ENCODE peak calls at places on chromosomes 2 and 18, in nine cellular contexts. P is A549, T is ovary, Z is K562, R is GM12878, B is transverse colon, M is stomach, H is upper lobe of left lung, J is tibial nerve. S is an unnamed sample.
A peak's percentile ranks its signal among the peaks of the same experiment; 100 is the strongest.

GRCh38 chr2:184192664-184193063 is 405.7 kb upstream of the ZNF804A start:
- DNase-seq in P (no peak), T (no peak), Z (no peak), R (no peak), B (no peak), M (no peak), H (no peak), J (no peak), S (no peak)

GRCh38 chr18:57627488-57627887 is 5.9 kb upstream of the NARS1 start:
- DNase-seq in P (no peak), T (no peak), Z (no peak), R (no peak), B (no peak), M (no peak), H (no peak), J (no peak), S (no peak)

GRCh38 chr2:190862591-190862991 is 18.0 kb upstream of the GLS start:
- DNase-seq in P (no peak), T (no peak), Z (no peak), R (no peak), B (no peak), M (no peak), H (no peak), J (no peak), S (no peak)

GRCh38 chr2:95053543-95053942 is 28.0 kb downstream of the MAL start:
- DNase-seq in P (no peak), T (no peak), Z (no peak), R (no peak), B (no peak), M (no peak), H (no peak), J (no peak), S (peak; percentile 56)

GRCh38 chr18:38709122-38709521 is 1143.5 kb upstream of the CELF4 start:
- DNase-seq in P (no peak), T (no peak), Z (no peak), R (no peak), B (no peak), M (no peak), H (no peak), J (no peak), S (no peak)

GRCh38 chr2:132776271-132776670 is 106.3 kb upstream of the LYPD1 start:
- DNase-seq in P (no peak), T (no peak), Z (no peak), R (no peak), B (no peak), M (no peak), H (no peak), J (no peak), S (no peak)

GRCh38 chr2:74383254-74383653 is 3.1 kb upstream of the DCTN1 start:
- DNase-seq in P (no peak), T (no peak), Z (no peak), R (no peak), B (no peak), M (no peak), H (peak; percentile 20), J (no peak), S (no peak)

GRCh38 chr18:79531386-79531785 is 135.7 kb downstream of the NFATC1 start:
- DNase-seq in P (no peak), T (no peak), Z (no peak), R (no peak), B (peak; percentile 3), M (no peak), H (peak; percentile 14), J (peak; percentile 10), S (peak; percentile 62)

GRCh38 chr2:111659361-111660281 is 224.4 kb downstream of the ANAPC1 start:
- DNase-seq in P (peak; percentile 60), T (no peak), Z (no peak), R (no peak), B (peak; percentile 65), M (peak; percentile 72), H (peak; percentile 93), J (peak; percentile 70), S (peak; percentile 88)

GRCh38 chr2:216934151-216934550 is 74.3 kb upstream of the TNP1 start:
- DNase-seq in P (no peak), T (peak; percentile 67), Z (no peak), R (no peak), B (no peak), M (no peak), H (no peak), J (no peak), S (no peak)

GRCh38 chr2:216934623-216935022 is 74.8 kb upstream of the TNP1 start:
- DNase-seq in P (no peak), T (peak; percentile 59), Z (no peak), R (no peak), B (no peak), M (no peak), H (no peak), J (no peak), S (no peak)

GRCh38 chr2:216930716-216931115 is 70.9 kb upstream of the TNP1 start:
- DNase-seq in P (no peak), T (no peak), Z (no peak), R (no peak), B (no peak), M (no peak), H (no peak), J (no peak), S (no peak)

GRCh38 chr2:216932806-216933579 is 73.1 kb upstream of the TNP1 start:
- DNase-seq in P (no peak), T (no peak), Z (no peak), R (no peak), B (no peak), M (no peak), H (no peak), J (no peak), S (no peak)

GRCh38 chr2:216932113-216932512 is 72.2 kb upstream of the TNP1 start:
- DNase-seq in P (no peak), T (no peak), Z (no peak), R (no peak), B (no peak), M (no peak), H (no peak), J (no peak), S (no peak)
- TF ChIP-seq POLR2A in P (no peak), T (no peak), Z (peak; percentile 69), R (no peak), B (no peak), M (no peak), H (no peak), J (no peak), S (no peak)

DNA sequence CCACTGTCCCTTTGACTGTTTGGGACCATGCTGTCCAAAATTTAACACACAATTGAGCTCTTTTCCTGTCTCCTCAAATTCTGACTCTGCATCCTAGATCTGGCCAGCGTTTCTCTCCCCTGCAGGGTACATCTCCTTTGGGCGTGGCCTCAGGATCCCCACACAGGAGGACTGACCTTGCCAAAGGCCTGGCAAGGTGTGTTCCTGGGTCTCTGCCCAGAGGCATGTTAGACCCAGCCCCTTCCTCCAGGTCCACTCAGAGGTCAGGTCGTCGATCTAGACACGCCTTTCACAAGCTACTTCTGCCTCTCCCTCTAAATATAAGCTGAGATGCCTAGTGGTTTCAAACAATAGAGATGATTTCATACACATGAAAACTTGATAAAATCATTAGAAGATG is 45.4 kb upstream of the SMIM21 start:
- DNase-seq in P (no peak), T (no peak), Z (no peak), R (no peak), B (no peak), M (no peak), H (no peak), J (no peak), S (no peak)
- H3K27ac ChIP-seq in P (no peak overlapping the region), T (no peak overlapping the region), Z (no peak overlapping the region), R (no peak overlapping the region), B (no peak overlapping the region), M (no peak overlapping the region), H (no peak overlapping the region), J (no peak overlapping the region), S (peak overlapping the region; percentile 22)

DNA sequence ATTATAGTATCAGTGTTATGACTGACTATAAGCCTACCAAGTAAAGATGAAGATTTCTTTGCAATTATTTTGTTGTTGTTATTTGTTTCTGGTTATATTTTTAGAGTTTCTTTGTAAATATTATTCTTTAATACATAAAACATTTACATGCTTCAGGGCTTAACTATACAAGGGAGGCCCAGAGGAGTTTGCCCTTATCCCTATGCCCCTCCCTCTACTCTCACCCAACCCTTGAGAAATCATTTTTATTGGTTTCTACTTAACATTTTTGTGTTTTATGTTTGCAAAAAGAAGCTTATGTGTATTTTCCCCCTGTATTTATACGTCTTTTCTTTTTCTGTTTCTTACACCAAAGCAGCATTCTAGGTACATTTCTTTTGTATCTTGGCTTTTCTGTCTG is 30.5 kb downstream of the MRPS9 start:
- DNase-seq in P (no peak), T (no peak), Z (no peak), R (no peak), B (no peak), M (no peak), H (no peak), J (no peak), S (no peak)
- TF ChIP-seq EP300 in P (no peak), T (no peak), Z (no peak), R (no peak), B (no peak), M (no peak), H (no peak), J (no peak), S (no peak)

GRCh38 chr2:46876741-46877384 is 38.7 kb downstream of the MCFD2 start:
- DNase-seq in P (peak; percentile 82), T (no peak), Z (peak; percentile 54), R (no peak), B (peak; percentile 32), M (peak; percentile 37), H (peak; percentile 61), J (no peak), S (no peak)
- TF ChIP-seq POLR2A in P (no peak), T (no peak), Z (no peak), R (no peak), B (no peak), M (no peak), H (no peak), J (no peak), S (no peak)

GRCh38 chr2:207747653-207748560 is 21.8 kb downstream of the FZD5 start:
- DNase-seq in P (no peak), T (no peak), Z (no peak), R (no peak), B (no peak), M (no peak), H (peak; percentile 44), J (no peak), S (no peak)

GRCh38 chr2:207750876-207751275 is 18.8 kb downstream of the FZD5 start:
- DNase-seq in P (no peak), T (no peak), Z (no peak), R (no peak), B (no peak), M (no peak), H (no peak), J (no peak), S (no peak)

GRCh38 chr2:207749873-207750272 is 19.8 kb downstream of the FZD5 start:
- DNase-seq in P (no peak), T (no peak), Z (no peak), R (no peak), B (no peak), M (no peak), H (no peak), J (no peak), S (no peak)

GRCh38 chr2:207750315-207750714 is 19.4 kb downstream of the FZD5 start:
- DNase-seq in P (no peak), T (no peak), Z (no peak), R (no peak), B (no peak), M (no peak), H (no peak), J (no peak), S (no peak)

GRCh38 chr2:207748993-207749392 is 20.7 kb downstream of the FZD5 start:
- DNase-seq in P (no peak), T (no peak), Z (no peak), R (no peak), B (no peak), M (no peak), H (no peak), J (no peak), S (no peak)
- H3K27ac ChIP-seq in P (peak overlapping the region; percentile 84), T (no peak overlapping the region), Z (no peak overlapping the region), R (no peak overlapping the region), B (no peak overlapping the region), M (no peak overlapping the region), H (no peak overlapping the region), J (no peak overlapping the region), S (no peak overlapping the region)